ENCODE peak calls at places on chromosomes 1 and 21, in five cellular contexts. J is stimulated activated CD4-positive, alpha-beta T cell treated with anti-CD3 and anti-CD28 coated beads, Interleukin-1b, Interleukin-23, amount 100 ng/mL, for 1 hour; X is HEK293T; M is AG10803; Q is retina. R is an unnamed sample.

GRCh38 chr1:219329606-219330005 is 155.9 kb downstream of the LYPLAL1 start:
- DNase-seq in J (no peak), X (no peak), M (peak), Q (no peak), R (no peak)

GRCh38 chr1:32701421-32701911 is 1.1 kb downstream of the SYNC start:
- DNase-seq in J (no peak), X (no peak), M (peak), Q (no peak), R (no peak)

GRCh38 chr1:54371038-54371935 is 34.9 kb downstream of the SSBP3 start:
- DNase-seq in J (no peak), X (no peak), M (no peak), Q (no peak), R (no peak)

GRCh38 chr1:52552236-52552504 is 722 bp downstream of the TUT4 start:
- DNase-seq in J (peak), X (peak), M (peak), Q (peak), R (peak)

GRCh38 chr21:40620386-40621145 is 226.4 kb downstream of the DSCAM start:
- DNase-seq in J (no peak), X (no peak), M (no peak), Q (no peak), R (no peak)

GRCh38 chr21:29827236-29827635 is 112.6 kb downstream of the GRIK1 start:
- DNase-seq in J (no peak), X (no peak), M (no peak), Q (no peak), R (no peak)

GRCh38 chr1:196690582-196690981 is 38.7 kb downstream of the CFH start:
- DNase-seq in J (no peak), X (no peak), M (no peak), Q (no peak), R (no peak)

GRCh38 chr1:52423771-52424170 is 19.4 kb downstream of the PRPF38A start:
- DNase-seq in J (peak), X (no peak), M (no peak), Q (no peak), R (no peak)

GRCh38 chr1:115329965-115330364 is 8.1 kb downstream of the NGF start:
- DNase-seq in J (no peak), X (no peak), M (peak), Q (no peak), R (peak)

GRCh38 chr1:68963353-68963752 is 466.5 kb upstream of the DEPDC1 start:
- DNase-seq in J (no peak), X (no peak), M (no peak), Q (no peak), R (no peak)

GRCh38 chr21:39006653-39007417 is 176.4 kb downstream of the PSMG1 start:
- DNase-seq in J (no peak), X (no peak), M (no peak), Q (no peak), R (no peak)

GRCh38 chr1:18875796-18876128 is 16.3 kb upstream of the TAS1R2 start:
- DNase-seq in J (no peak), X (no peak), M (no peak), Q (no peak), R (no peak)

GRCh38 chr1:15123925-15124324 is 29.6 kb upstream of the TMEM51 start:
- DNase-seq in J (no peak), X (no peak), M (no peak), Q (no peak), R (no peak)

GRCh38 chr1:235292790-235293189 is 35.2 kb downstream of the ARID4B start:
- DNase-seq in J (no peak), X (no peak), M (no peak), Q (no peak), R (no peak)

GRCh38 chr1:241950390-241950789 is 7.2 kb upstream of the BECN2 start:
- DNase-seq in J (no peak), X (no peak), M (peak), Q (no peak), R (peak)

GRCh38 chr1:38005195-38006007 is at the start of gene FHL3:
- DNase-seq in J (no peak), X (peak), M (peak), Q (no peak), R (peak)

GRCh38 chr1:213994888-213995287 is 7.1 kb downstream of the PROX1 start:
- DNase-seq in J (no peak), X (no peak), M (no peak), Q (no peak), R (no peak)

GRCh38 chr1:77797991-77798390 is 18.5 kb downstream of the MIGA1 start:
- DNase-seq in J (no peak), X (no peak), M (no peak), Q (no peak), R (no peak)